ENCODE peak calls at places on chromosome 4, in eight cellular contexts. S, D, Y, F, O, C, H and P are unnamed samples.

GRCh38 chr4:102678107-102678506 is 82.7 kb downstream of the MANBA start:
- DNase-seq in S (no peak), D (no peak), Y (no peak), F (no peak), O (no peak), C (peak), H (no peak), P (no peak)

GRCh38 chr4:7526491-7526890 is 91.8 kb upstream of the PSAPL1 start:
- DNase-seq in S (peak), D (no peak), Y (no peak), F (no peak), O (no peak), C (no peak), H (no peak), P (no peak)

GRCh38 chr4:110518889-110519490 is 43.0 kb downstream of the ENPEP start:
- DNase-seq in S (peak), D (peak), Y (peak), F (peak), O (no peak), C (peak), H (no peak), P (peak)

GRCh38 chr4:117085185-117085701 is at the start of gene TRAM1L1:
- DNase-seq in S (peak), D (peak), Y (peak), F (peak), O (peak), C (peak), H (peak), P (peak)

GRCh38 chr4:151658959-151659593 is 101.7 kb downstream of the GATB start:
- DNase-seq in S (no peak), D (peak), Y (peak), F (peak), O (no peak), C (no peak), H (peak), P (peak)

GRCh38 chr4:61521451-61521850 is 321.3 kb downstream of the ADGRL3 start:
- DNase-seq in S (no peak), D (no peak), Y (no peak), F (no peak), O (no peak), C (peak), H (peak), P (no peak)

GRCh38 chr4:15674926-15675325 is 6.7 kb upstream of the FAM200B start:
- DNase-seq in S (no peak), D (no peak), Y (no peak), F (no peak), O (no peak), C (no peak), H (no peak), P (no peak)

GRCh38 chr4:180058731-180059215 is 2184.4 kb upstream of the TENM3 start:
- DNase-seq in S (peak), D (peak), Y (peak), F (peak), O (peak), C (peak), H (peak), P (no peak)

GRCh38 chr4:128232719-128233118 is 54.9 kb downstream of the PGRMC2 start:
- DNase-seq in S (no peak), D (no peak), Y (no peak), F (no peak), O (no peak), C (no peak), H (no peak), P (no peak)

GRCh38 chr4:15675363-15675762 is 6.3 kb upstream of the FAM200B start:
- DNase-seq in S (no peak), D (no peak), Y (no peak), F (no peak), O (no peak), C (no peak), H (no peak), P (no peak)

GRCh38 chr4:7507381-7507780 is 72.7 kb upstream of the PSAPL1 start:
- DNase-seq in S (no peak), D (no peak), Y (no peak), F (no peak), O (no peak), C (no peak), H (peak), P (no peak)

GRCh38 chr4:59838236-59838635 is 1361.9 kb upstream of the ADGRL3 start:
- DNase-seq in S (peak), D (no peak), Y (no peak), F (no peak), O (no peak), C (no peak), H (no peak), P (no peak)

GRCh38 chr4:182810103-182810605 is 107.0 kb downstream of the DCTD start:
- DNase-seq in S (no peak), D (no peak), Y (no peak), F (no peak), O (no peak), C (no peak), H (no peak), P (no peak)

GRCh38 chr4:111994392-111994791 is 150.9 kb upstream of the FAM241A start:
- DNase-seq in S (no peak), D (no peak), Y (no peak), F (no peak), O (no peak), C (no peak), H (no peak), P (no peak)

GRCh38 chr4:55143858-55144257 is 18.5 kb upstream of the KDR start:
- DNase-seq in S (no peak), D (no peak), Y (no peak), F (no peak), O (peak), C (peak), H (no peak), P (no peak)

GRCh38 chr4:169334335-169334734 is 63.6 kb upstream of the SH3RF1 start:
- DNase-seq in S (no peak), D (no peak), Y (no peak), F (no peak), O (no peak), C (no peak), H (no peak), P (no peak)

GRCh38 chr4:20813698-20814097 is 113.4 kb downstream of the PACRGL start:
- DNase-seq in S (no peak), D (no peak), Y (peak), F (no peak), O (no peak), C (no peak), H (peak), P (no peak)

GRCh38 chr4:63717384-63717783 is 691.9 kb downstream of the TECRL start:
- DNase-seq in S (peak), D (no peak), Y (peak), F (no peak), O (peak), C (no peak), H (no peak), P (no peak)

GRCh38 chr4:67776746-67777145 is 22.6 kb upstream of the GNRHR start:
- DNase-seq in S (no peak), D (no peak), Y (no peak), F (no peak), O (no peak), C (no peak), H (no peak), P (no peak)

GRCh38 chr4:68963389-68963788 is 11.8 kb upstream of the UGT2A3 start:
- DNase-seq in S (no peak), D (no peak), Y (no peak), F (no peak), O (no peak), C (no peak), H (no peak), P (no peak)

GRCh38 chr4:107876096-107876495 is 51.4 kb downstream of the SGMS2 start:
- DNase-seq in S (no peak), D (no peak), Y (no peak), F (no peak), O (no peak), C (no peak), H (no peak), P (peak)

GRCh38 chr4:104559502-104559901 is 64.8 kb upstream of the CXXC4 start:
- DNase-seq in S (no peak), D (no peak), Y (no peak), F (no peak), O (no peak), C (no peak), H (no peak), P (no peak)

GRCh38 chr4:47213539-47213938 is 182.2 kb downstream of the GABRB1 start:
- DNase-seq in S (no peak), D (peak), Y (no peak), F (peak), O (no peak), C (no peak), H (no peak), P (no peak)

GRCh38 chr4:41548305-41548704 is 10.3 kb downstream of the LIMCH1 start:
- DNase-seq in S (no peak), D (no peak), Y (no peak), F (no peak), O (no peak), C (no peak), H (no peak), P (no peak)

GRCh38 chr4:141635726-141636076 is 682 bp upstream of the IL15 start:
- DNase-seq in S (no peak), D (no peak), Y (no peak), F (no peak), O (no peak), C (no peak), H (no peak), P (no peak)

GRCh38 chr4:57691370-57691769 is 581.2 kb upstream of the IGFBP7 start:
- DNase-seq in S (no peak), D (no peak), Y (no peak), F (no peak), O (no peak), C (no peak), H (no peak), P (no peak)

GRCh38 chr4:71639380-71639779 is 144.5 kb downstream of the GC start:
- DNase-seq in S (peak), D (no peak), Y (no peak), F (no peak), O (no peak), C (no peak), H (no peak), P (no peak)

GRCh38 chr4:14169460-14169859 is 541.9 kb upstream of the BOD1L1 start:
- DNase-seq in S (no peak), D (peak), Y (peak), F (peak), O (no peak), C (peak), H (peak), P (peak)

GRCh38 chr4:74284074-74284473 is 24.2 kb upstream of the EPGN start:
- DNase-seq in S (no peak), D (peak), Y (peak), F (peak), O (no peak), C (peak), H (peak), P (no peak)

GRCh38 chr4:7928711-7929505 is 10.8 kb downstream of the AFAP1 start:
- DNase-seq in S (peak), D (no peak), Y (peak), F (peak), O (no peak), C (no peak), H (no peak), P (no peak)

GRCh38 chr4:81754169-81754568 is 282.5 kb upstream of the RASGEF1B start:
- DNase-seq in S (no peak), D (no peak), Y (peak), F (no peak), O (no peak), C (peak), H (no peak), P (no peak)

GRCh38 chr4:53686521-53686920 is 95.2 kb upstream of the LNX1 start:
- DNase-seq in S (no peak), D (peak), Y (peak), F (no peak), O (no peak), C (no peak), H (peak), P (no peak)

GRCh38 chr4:186752310-186752709 is 28.7 kb upstream of the FAT1 start:
- DNase-seq in S (no peak), D (no peak), Y (no peak), F (no peak), O (no peak), C (no peak), H (no peak), P (no peak)

GRCh38 chr4:147790412-147790811 is 58.5 kb downstream of the ARHGAP10 start:
- DNase-seq in S (no peak), D (no peak), Y (no peak), F (no peak), O (no peak), C (peak), H (no peak), P (no peak)

GRCh38 chr4:167196386-167196785 is 37.9 kb downstream of the SPOCK3 start:
- DNase-seq in S (no peak), D (no peak), Y (no peak), F (no peak), O (no peak), C (peak), H (peak), P (no peak)

GRCh38 chr4:7546809-7547367 is 112.2 kb upstream of the PSAPL1 start:
- DNase-seq in S (no peak), D (peak), Y (peak), F (no peak), O (no peak), C (peak), H (peak), P (no peak)

GRCh38 chr4:147830102-147830463 is 98.2 kb downstream of the ARHGAP10 start:
- DNase-seq in S (peak), D (no peak), Y (no peak), F (no peak), O (no peak), C (no peak), H (no peak), P (no peak)

GRCh38 chr4:121185960-121186359 is 21.8 kb upstream of the TNIP3 start:
- DNase-seq in S (no peak), D (no peak), Y (no peak), F (no peak), O (no peak), C (no peak), H (no peak), P (no peak)

DNA sequence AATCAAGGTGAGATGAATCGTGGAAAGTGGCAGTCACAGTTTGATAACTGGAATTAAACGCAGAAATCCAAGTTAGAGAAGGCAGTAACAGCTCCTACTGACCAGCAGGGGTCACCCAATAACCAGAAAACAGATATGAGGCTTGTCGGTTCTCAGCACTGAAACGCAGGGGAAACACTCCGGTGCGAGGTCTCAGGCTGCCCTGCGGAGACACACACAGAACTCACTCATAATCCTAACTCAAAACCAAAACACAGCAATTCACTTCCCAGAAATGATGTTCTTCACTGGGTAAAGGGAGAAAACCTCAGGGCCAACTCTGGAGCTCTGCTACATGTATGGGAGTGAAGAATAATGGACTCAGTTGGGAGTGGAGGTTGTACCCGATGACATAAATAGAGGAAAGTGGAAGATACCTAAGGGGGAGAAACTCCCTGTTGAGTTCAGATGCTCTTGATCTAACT is 384.4 kb downstream of the RAPGEF2 start:
- DNase-seq in S (peak), D (peak), Y (peak), F (peak), O (peak), C (peak), H (peak), P (peak)
- H2AFZ ChIP-seq in S (peak), D (peak), Y (no peak), F (no peak), O (no peak), C (peak), H (peak), P (no peak)

GRCh38 chr4:77893451-77893850 is 30.8 kb downstream of the MRPL1 start:
- DNase-seq in S (no peak), D (no peak), Y (no peak), F (no peak), O (no peak), C (no peak), H (no peak), P (no peak)
- H3K4me2 ChIP-seq in S (no peak), D (no peak), Y (no peak), F (no peak), O (no peak), C (no peak), H (no peak), P (no peak)

GRCh38 chr4:138310991-138311390 is 68.8 kb upstream of the SLC7A11 start:
- DNase-seq in S (no peak), D (peak), Y (peak), F (peak), O (peak), C (peak), H (peak), P (no peak)
- H2AFZ ChIP-seq in S (no peak), D (no peak), Y (peak), F (no peak), O (no peak), C (peak), H (no peak), P (no peak)

GRCh38 chr4:118340109-118340508 is 12.7 kb downstream of the PRSS12 start:
- DNase-seq in S (no peak), D (no peak), Y (peak), F (no peak), O (no peak), C (no peak), H (no peak), P (no peak)
- H3K4me2 ChIP-seq in S (no peak), D (peak), Y (peak), F (peak), O (no peak), C (no peak), H (no peak), P (no peak)

GRCh38 chr4:118325443-118325842 is 27.4 kb downstream of the PRSS12 start:
- DNase-seq in S (no peak), D (no peak), Y (peak), F (no peak), O (no peak), C (no peak), H (no peak), P (no peak)

GRCh38 chr4:118329849-118330248 is 23.0 kb downstream of the PRSS12 start:
- DNase-seq in S (no peak), D (no peak), Y (no peak), F (no peak), O (no peak), C (no peak), H (no peak), P (no peak)

GRCh38 chr4:118331352-118331751 is 21.5 kb downstream of the PRSS12 start:
- DNase-seq in S (no peak), D (no peak), Y (no peak), F (no peak), O (no peak), C (no peak), H (no peak), P (no peak)

GRCh38 chr4:118326585-118326984 is 26.2 kb downstream of the PRSS12 start:
- DNase-seq in S (no peak), D (no peak), Y (no peak), F (no peak), O (no peak), C (no peak), H (no peak), P (no peak)

DNA sequence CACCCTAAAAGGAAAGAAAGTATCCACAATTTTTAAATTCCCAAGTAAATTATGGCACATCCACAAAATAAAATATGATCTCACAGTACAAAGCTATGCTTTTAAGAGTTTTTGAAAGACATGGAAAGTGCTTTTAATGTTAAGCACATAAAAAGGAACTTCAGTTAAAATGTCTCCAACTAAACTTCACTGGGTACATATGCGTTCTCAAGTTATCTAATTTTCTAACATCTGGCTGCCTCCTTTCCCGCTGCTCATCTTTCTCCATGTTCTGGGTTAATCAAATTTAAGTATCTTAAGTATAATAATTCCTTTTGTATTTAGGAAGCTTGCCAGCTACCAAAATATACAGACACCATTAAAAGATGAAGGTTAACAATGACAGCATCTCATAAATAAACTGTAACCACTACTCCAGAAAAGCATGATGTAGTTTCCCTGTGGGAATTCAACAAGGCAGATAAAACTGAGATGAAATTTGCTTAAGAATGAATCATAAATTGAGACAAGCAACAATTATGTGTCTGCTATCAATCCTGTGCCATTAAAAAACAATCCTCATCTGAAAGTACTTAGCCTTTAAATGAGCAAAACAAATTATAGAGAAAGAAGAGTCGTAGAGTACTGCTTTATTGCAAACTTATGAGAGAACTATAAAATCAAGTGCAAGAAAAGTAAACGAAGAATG is 25.1 kb downstream of the PRSS12 start:
- DNase-seq in S (no peak), D (peak), Y (peak), F (peak), O (no peak), C (no peak), H (no peak), P (no peak)
- H2AFZ ChIP-seq in S (no peak), D (no peak), Y (no peak), F (no peak), O (no peak), C (no peak), H (no peak), P (no peak)

GRCh38 chr4:99683913-99684312 is 26.3 kb upstream of the C4orf54 start:
- DNase-seq in S (no peak), D (no peak), Y (no peak), F (no peak), O (no peak), C (no peak), H (no peak), P (no peak)

GRCh38 chr4:99677161-99677560 is 19.5 kb upstream of the C4orf54 start:
- DNase-seq in S (no peak), D (no peak), Y (no peak), F (no peak), O (no peak), C (peak), H (no peak), P (no peak)

GRCh38 chr4:99679976-99680375 is 22.3 kb upstream of the C4orf54 start:
- DNase-seq in S (no peak), D (no peak), Y (no peak), F (no peak), O (no peak), C (no peak), H (no peak), P (no peak)

GRCh38 chr4:99679204-99679603 is 21.6 kb upstream of the C4orf54 start:
- DNase-seq in S (no peak), D (no peak), Y (peak), F (peak), O (no peak), C (no peak), H (no peak), P (no peak)
- H3K4me2 ChIP-seq in S (no peak), D (no peak), Y (no peak), F (no peak), O (no peak), C (no peak), H (no peak), P (no peak)